ENCODE peak calls at places on chromosome 7, in eight cellular contexts. One of them, this sample, is unnamed.

GRCh38 chr7:108565987-108566386 is 3.5 kb downstream of the THAP5 start:
- DNase-seq in keratinocyte: no peak
- DNase-seq in foreskin fibroblast: no peak
- DNase-seq in lung: no peak
- DNase-seq in stomach: no peak
- DNase-seq in kidney: no peak
- DNase-seq in GM23338: no peak
- DNase-seq in fibroblast of pulmonary artery: no peak
- DNase-seq in this sample: no peak

GRCh38 chr7:130882396-130882795 is 148.4 kb upstream of the KLF14 start:
- DNase-seq in stomach: no peak
- DNase-seq in fibroblast of pulmonary artery: no peak
- DNase-seq in GM23338: no peak
- DNase-seq in keratinocyte: no peak
- DNase-seq in foreskin fibroblast: no peak
- DNase-seq in lung: no peak
- DNase-seq in kidney: no peak
- DNase-seq in this sample: no peak

GRCh38 chr7:44376429-44377133 is 51.2 kb upstream of the CAMK2B start:
- DNase-seq in kidney: peak
- DNase-seq in foreskin fibroblast: no peak
- DNase-seq in fibroblast of pulmonary artery: no peak
- DNase-seq in lung: peak
- DNase-seq in stomach: no peak
- DNase-seq in keratinocyte: no peak
- DNase-seq in GM23338: no peak
- DNase-seq in this sample: no peak

GRCh38 chr7:158957507-158957900 is 101.1 kb downstream of the DYNC2I1 start:
- DNase-seq in keratinocyte: no peak
- DNase-seq in lung: no peak
- DNase-seq in stomach: peak
- DNase-seq in GM23338: no peak
- DNase-seq in foreskin fibroblast: no peak
- DNase-seq in kidney: no peak
- DNase-seq in fibroblast of pulmonary artery: no peak
- DNase-seq in this sample: no peak

GRCh38 chr7:26156454-26157365 is 4.7 kb downstream of the NFE2L3 start:
- DNase-seq in foreskin fibroblast: peak
- DNase-seq in kidney: no peak
- DNase-seq in fibroblast of pulmonary artery: peak
- DNase-seq in stomach: no peak
- DNase-seq in GM23338: no peak
- DNase-seq in lung: no peak
- DNase-seq in keratinocyte: peak
- DNase-seq in this sample: peak

GRCh38 chr7:128829391-128830166 is 627 bp upstream of the FLNC start:
- DNase-seq in foreskin fibroblast: peak
- DNase-seq in kidney: no peak
- DNase-seq in stomach: peak
- DNase-seq in keratinocyte: no peak
- DNase-seq in fibroblast of pulmonary artery: peak
- DNase-seq in GM23338: peak
- DNase-seq in lung: no peak
- DNase-seq in this sample: peak

GRCh38 chr7:81845628-81846259 is 75.9 kb upstream of the HGF start:
- DNase-seq in foreskin fibroblast: no peak
- DNase-seq in lung: no peak
- DNase-seq in fibroblast of pulmonary artery: peak
- DNase-seq in keratinocyte: no peak
- DNase-seq in stomach: no peak
- DNase-seq in kidney: no peak
- DNase-seq in GM23338: no peak
- DNase-seq in this sample: no peak

GRCh38 chr7:150858236-150859197 is 6.2 kb downstream of the AOC1 start:
- DNase-seq in fibroblast of pulmonary artery: no peak
- DNase-seq in GM23338: no peak
- DNase-seq in keratinocyte: no peak
- DNase-seq in lung: peak
- DNase-seq in foreskin fibroblast: no peak
- DNase-seq in kidney: no peak
- DNase-seq in stomach: no peak
- DNase-seq in this sample: no peak

GRCh38 chr7:98555403-98555802 is 61.7 kb upstream of the NPTX2 start:
- DNase-seq in fibroblast of pulmonary artery: no peak
- DNase-seq in foreskin fibroblast: no peak
- DNase-seq in keratinocyte: no peak
- DNase-seq in kidney: no peak
- DNase-seq in GM23338: no peak
- DNase-seq in stomach: no peak
- DNase-seq in lung: no peak
- DNase-seq in this sample: no peak

DNA sequence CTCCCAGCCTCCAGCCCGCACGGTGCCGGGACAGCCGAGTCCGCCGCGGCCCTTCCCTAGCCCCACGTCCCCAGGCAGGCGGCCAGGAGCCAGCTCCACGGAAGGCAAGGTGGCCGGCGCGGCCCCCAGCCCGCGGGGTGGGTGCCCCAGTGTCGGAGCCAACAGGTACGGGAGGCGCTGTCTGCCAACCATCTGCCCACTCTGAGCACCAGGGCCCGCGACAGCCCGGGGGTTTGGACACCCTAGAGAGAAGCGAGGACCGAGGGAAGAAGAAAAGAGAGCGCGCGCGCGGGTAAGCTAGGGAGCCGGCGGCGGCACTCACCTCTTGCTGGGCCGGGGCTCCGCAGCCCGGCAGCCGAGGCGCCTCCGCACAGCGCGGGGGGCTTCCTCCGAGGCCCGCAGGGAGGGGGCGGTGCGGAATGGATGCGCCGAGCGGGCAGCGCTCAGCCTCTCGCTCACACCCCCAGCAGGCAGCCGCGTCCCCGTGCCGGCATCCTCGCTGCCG is 75.7 kb downstream of the CALN1 start:
- DNase-seq in GM23338: peak
- DNase-seq in kidney: no peak
- DNase-seq in foreskin fibroblast: no peak
- DNase-seq in stomach: no peak
- DNase-seq in lung: no peak
- DNase-seq in fibroblast of pulmonary artery: no peak
- DNase-seq in keratinocyte: no peak
- DNase-seq in this sample: no peak
- H3K4me3 ChIP-seq in GM23338: peak
- H3K4me3 ChIP-seq in kidney: no peak
- H3K4me3 ChIP-seq in foreskin fibroblast: no peak
- H3K4me3 ChIP-seq in stomach: no peak
- H3K4me3 ChIP-seq in lung: no peak
- H3K4me3 ChIP-seq in fibroblast of pulmonary artery: no peak
- H3K4me3 ChIP-seq in keratinocyte: no peak
- H3K4me3 ChIP-seq in this sample: no peak

DNA sequence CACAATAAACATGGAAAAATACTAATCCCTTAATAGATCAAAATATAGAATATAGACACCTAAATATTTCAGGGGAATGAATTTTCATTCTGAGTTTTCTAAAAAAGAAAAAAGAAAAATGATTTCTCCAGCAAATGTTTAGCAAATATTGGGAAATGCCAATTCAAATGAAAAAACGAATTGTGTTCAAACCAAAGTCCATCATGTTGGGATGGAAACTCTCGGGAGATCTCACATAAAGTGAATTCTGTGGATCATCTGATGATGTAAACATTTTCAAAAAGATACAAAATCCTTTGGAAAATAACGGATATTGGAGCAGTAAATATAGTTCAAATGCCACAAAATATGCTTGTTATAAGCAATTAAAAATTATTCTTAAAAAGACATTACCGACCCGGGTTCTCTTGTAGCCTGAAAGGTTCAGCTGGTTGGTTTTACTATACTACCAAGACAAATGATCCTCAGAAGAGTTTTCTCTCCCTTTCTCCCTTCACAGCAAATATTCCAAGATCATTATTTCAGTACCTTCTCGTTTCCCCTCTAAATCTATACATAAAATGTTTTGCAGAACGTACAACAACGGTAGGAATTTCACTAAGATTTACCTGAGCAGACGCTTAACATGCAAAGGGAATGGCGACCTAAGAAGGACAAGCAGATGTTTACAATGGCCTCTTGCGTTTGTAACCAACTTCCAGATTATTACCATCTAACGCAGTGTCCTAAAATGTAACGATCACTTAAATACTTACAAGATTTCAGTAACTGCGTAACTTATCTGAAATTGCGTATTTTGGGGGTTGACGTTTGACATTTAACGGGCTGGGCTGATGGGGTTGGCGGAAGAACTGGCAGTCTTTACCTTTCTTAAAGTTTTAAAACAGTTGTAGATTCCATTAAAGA is 2.5 kb downstream of the HOXA13 start:
- DNase-seq in fibroblast of pulmonary artery: no peak
- DNase-seq in lung: no peak
- DNase-seq in kidney: no peak
- DNase-seq in GM23338: no peak
- DNase-seq in foreskin fibroblast: no peak
- DNase-seq in keratinocyte: no peak
- DNase-seq in stomach: no peak
- DNase-seq in this sample: no peak
- H3K4me3 ChIP-seq in fibroblast of pulmonary artery: no peak
- H3K4me3 ChIP-seq in lung: no peak
- H3K4me3 ChIP-seq in kidney: no peak
- H3K4me3 ChIP-seq in GM23338: no peak
- H3K4me3 ChIP-seq in foreskin fibroblast: peak
- H3K4me3 ChIP-seq in keratinocyte: no peak
- H3K4me3 ChIP-seq in stomach: no peak
- H3K4me3 ChIP-seq in this sample: no peak

GRCh38 chr7:72109566-72109965 is 302.6 kb downstream of the CALN1 start:
- DNase-seq in kidney: no peak
- DNase-seq in GM23338: no peak
- DNase-seq in fibroblast of pulmonary artery: no peak
- DNase-seq in keratinocyte: no peak
- DNase-seq in lung: no peak
- DNase-seq in foreskin fibroblast: no peak
- DNase-seq in stomach: no peak
- DNase-seq in this sample: no peak

GRCh38 chr7:72101444-72101843 is 310.7 kb downstream of the CALN1 start:
- DNase-seq in stomach: no peak
- DNase-seq in fibroblast of pulmonary artery: no peak
- DNase-seq in keratinocyte: no peak
- DNase-seq in GM23338: no peak
- DNase-seq in foreskin fibroblast: no peak
- DNase-seq in lung: no peak
- DNase-seq in kidney: no peak
- DNase-seq in this sample: no peak

DNA sequence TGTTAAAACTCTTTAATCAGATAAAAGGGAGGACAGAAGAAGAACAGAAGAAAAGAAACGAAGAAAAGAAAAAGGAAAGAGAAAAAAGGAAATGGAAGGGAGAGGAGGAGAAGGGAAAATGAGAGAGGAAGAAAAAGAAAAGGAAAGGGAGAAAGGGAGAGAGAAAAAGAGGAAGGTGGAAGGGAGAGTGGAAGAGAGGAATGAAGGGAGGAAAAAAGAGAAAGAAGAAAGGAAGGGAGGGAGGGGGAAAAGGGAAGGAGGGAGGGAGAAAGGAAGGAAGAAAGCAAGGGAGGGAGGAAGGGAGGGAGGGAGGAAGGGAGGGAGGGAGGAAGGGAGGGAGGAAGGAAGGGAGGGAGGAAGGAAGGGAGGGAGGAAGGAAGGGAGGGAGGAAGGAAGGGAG is 305.7 kb downstream of the CALN1 start:
- DNase-seq in keratinocyte: no peak
- DNase-seq in foreskin fibroblast: no peak
- DNase-seq in lung: no peak
- DNase-seq in stomach: no peak
- DNase-seq in GM23338: no peak
- DNase-seq in fibroblast of pulmonary artery: no peak
- DNase-seq in kidney: no peak
- DNase-seq in this sample: no peak
- H3K4me3 ChIP-seq in keratinocyte: no peak
- H3K4me3 ChIP-seq in foreskin fibroblast: no peak
- H3K4me3 ChIP-seq in lung: no peak
- H3K4me3 ChIP-seq in stomach: no peak
- H3K4me3 ChIP-seq in GM23338: no peak
- H3K4me3 ChIP-seq in fibroblast of pulmonary artery: no peak
- H3K4me3 ChIP-seq in kidney: no peak
- H3K4me3 ChIP-seq in this sample: no peak

DNA sequence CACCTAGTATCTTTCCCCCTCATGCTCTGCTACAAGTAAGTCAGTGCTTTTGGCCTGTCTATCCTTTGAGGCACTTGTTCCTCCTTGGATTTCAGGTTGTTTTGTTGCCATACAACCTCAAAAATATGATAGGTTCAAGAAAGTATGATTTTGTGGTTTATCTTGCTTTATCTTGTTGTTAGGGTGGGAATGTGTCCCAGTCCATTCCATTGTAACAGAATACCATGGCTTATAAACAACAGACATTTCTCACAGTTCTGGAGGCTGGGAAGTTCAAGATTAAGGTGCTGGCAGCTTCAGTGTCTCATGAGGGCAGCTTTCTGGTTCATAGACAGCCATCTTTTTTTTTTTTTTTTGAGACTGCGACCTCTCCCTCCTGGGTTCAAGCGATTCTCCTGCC is 72.1 kb downstream of the TMEM270 start:
- DNase-seq in stomach: no peak
- DNase-seq in foreskin fibroblast: no peak
- DNase-seq in keratinocyte: no peak
- DNase-seq in GM23338: no peak
- DNase-seq in kidney: no peak
- DNase-seq in fibroblast of pulmonary artery: no peak
- DNase-seq in lung: no peak
- DNase-seq in this sample: no peak
- H3K4me3 ChIP-seq in stomach: no peak
- H3K4me3 ChIP-seq in foreskin fibroblast: no peak
- H3K4me3 ChIP-seq in keratinocyte: no peak
- H3K4me3 ChIP-seq in GM23338: no peak
- H3K4me3 ChIP-seq in kidney: no peak
- H3K4me3 ChIP-seq in fibroblast of pulmonary artery: no peak
- H3K4me3 ChIP-seq in lung: no peak
- H3K4me3 ChIP-seq in this sample: no peak

GRCh38 chr7:54546986-54547314 is 4.8 kb downstream of the VSTM2A start:
- DNase-seq in fibroblast of pulmonary artery: no peak
- DNase-seq in stomach: no peak
- DNase-seq in foreskin fibroblast: no peak
- DNase-seq in lung: no peak
- DNase-seq in kidney: no peak
- DNase-seq in GM23338: no peak
- DNase-seq in keratinocyte: no peak
- DNase-seq in this sample: no peak
- H3K4me3 ChIP-seq in fibroblast of pulmonary artery: no peak
- H3K4me3 ChIP-seq in stomach: peak
- H3K4me3 ChIP-seq in foreskin fibroblast: no peak
- H3K4me3 ChIP-seq in lung: no peak
- H3K4me3 ChIP-seq in kidney: no peak
- H3K4me3 ChIP-seq in GM23338: peak
- H3K4me3 ChIP-seq in keratinocyte: no peak
- H3K4me3 ChIP-seq in this sample: peak

DNA sequence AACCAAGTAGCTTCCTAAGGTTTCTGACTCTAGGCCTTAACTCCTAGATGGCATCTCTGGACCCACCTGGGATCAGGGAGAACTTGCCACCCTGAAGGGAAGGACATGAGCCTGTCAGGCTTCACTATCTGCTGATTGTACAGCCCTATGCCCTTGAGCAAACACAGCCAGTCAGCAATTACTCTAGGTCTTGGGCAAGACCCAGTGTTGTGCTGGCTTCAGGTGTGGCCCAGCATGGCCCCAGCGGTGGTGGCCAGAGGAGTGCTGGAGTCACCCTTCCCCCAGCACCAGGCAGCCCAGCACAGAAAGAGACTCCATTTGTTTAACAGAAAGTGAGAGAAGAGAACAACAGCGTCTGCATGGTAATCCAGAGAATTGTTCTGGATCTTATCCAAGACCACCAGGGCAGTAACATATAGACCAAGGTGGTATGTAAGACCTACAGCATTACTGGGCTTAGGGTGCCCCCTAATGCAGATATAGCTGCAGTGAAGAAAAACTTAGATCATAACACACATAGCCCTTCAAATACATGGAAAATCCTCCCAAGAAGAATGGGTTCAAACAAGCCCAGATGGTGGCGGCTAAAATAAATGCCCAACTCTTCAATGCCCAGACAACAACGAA is 207.7 kb downstream of the MAGI2 start:
- DNase-seq in kidney: no peak
- DNase-seq in lung: no peak
- DNase-seq in fibroblast of pulmonary artery: no peak
- DNase-seq in keratinocyte: no peak
- DNase-seq in GM23338: peak
- DNase-seq in stomach: no peak
- DNase-seq in foreskin fibroblast: no peak
- DNase-seq in this sample: no peak
- H3K4me3 ChIP-seq in kidney: no peak
- H3K4me3 ChIP-seq in lung: no peak
- H3K4me3 ChIP-seq in fibroblast of pulmonary artery: no peak
- H3K4me3 ChIP-seq in keratinocyte: no peak
- H3K4me3 ChIP-seq in GM23338: no peak
- H3K4me3 ChIP-seq in stomach: no peak
- H3K4me3 ChIP-seq in foreskin fibroblast: no peak
- H3K4me3 ChIP-seq in this sample: no peak

This sample was measured in PC-9.